ENCODE peak calls at places on chromosome 20, in six cellular contexts. One of them, this sample, is unnamed.

GRCh38 chr20:21681932-21682318 is 23.5 kb upstream of the PAX1 start:
- DNase-seq in H9: no peak
- DNase-seq in mammary epithelial cell: no peak
- DNase-seq in IMR-90: no peak
- DNase-seq in fibroblast of lung: no peak
- DNase-seq in HCT116: no peak
- DNase-seq in this sample: no peak

GRCh38 chr20:51628533-51629398 is 86.2 kb upstream of the NFATC2 start:
- DNase-seq in H9: no peak
- DNase-seq in mammary epithelial cell: no peak
- DNase-seq in IMR-90: peak
- DNase-seq in fibroblast of lung: peak
- DNase-seq in HCT116: no peak
- DNase-seq in this sample: peak

GRCh38 chr20:31713312-31714049 is 9.2 kb downstream of the BCL2L1 start:
- DNase-seq in H9: peak
- DNase-seq in mammary epithelial cell: peak
- DNase-seq in IMR-90: peak
- DNase-seq in fibroblast of lung: peak
- DNase-seq in HCT116: peak
- DNase-seq in this sample: peak

GRCh38 chr20:25083773-25084615 is 2.1 kb upstream of the VSX1 start:
- DNase-seq in H9: peak
- DNase-seq in mammary epithelial cell: no peak
- DNase-seq in IMR-90: no peak
- DNase-seq in fibroblast of lung: no peak
- DNase-seq in HCT116: no peak
- DNase-seq in this sample: no peak

GRCh38 chr20:10119336-10119735 is 84.5 kb downstream of the ANKEF1 start:
- DNase-seq in H9: no peak
- DNase-seq in mammary epithelial cell: peak
- DNase-seq in IMR-90: no peak
- DNase-seq in fibroblast of lung: no peak
- DNase-seq in HCT116: no peak
- DNase-seq in this sample: no peak

GRCh38 chr20:32445539-32446273 is 87.6 kb downstream of the ASXL1 start:
- DNase-seq in H9: peak
- DNase-seq in mammary epithelial cell: no peak
- DNase-seq in IMR-90: no peak
- DNase-seq in fibroblast of lung: no peak
- DNase-seq in HCT116: no peak
- DNase-seq in this sample: no peak

GRCh38 chr20:37615507-37616425 is 78.1 kb upstream of the CTNNBL1 start:
- DNase-seq in H9: peak
- DNase-seq in mammary epithelial cell: peak
- DNase-seq in IMR-90: no peak
- DNase-seq in fibroblast of lung: peak
- DNase-seq in HCT116: peak
- DNase-seq in this sample: peak

GRCh38 chr20:48632825-48633619 is 194.8 kb downstream of the PREX1 start:
- DNase-seq in H9: no peak
- DNase-seq in mammary epithelial cell: no peak
- DNase-seq in IMR-90: no peak
- DNase-seq in fibroblast of lung: no peak
- DNase-seq in HCT116: no peak
- DNase-seq in this sample: no peak

GRCh38 chr20:6700563-6701328 is 66.7 kb upstream of the BMP2 start:
- DNase-seq in H9: no peak
- DNase-seq in mammary epithelial cell: no peak
- DNase-seq in IMR-90: no peak
- DNase-seq in fibroblast of lung: no peak
- DNase-seq in HCT116: no peak
- DNase-seq in this sample: no peak

GRCh38 chr20:62699741-62700140 is 8.9 kb upstream of the NTSR1 start:
- DNase-seq in H9: no peak
- DNase-seq in mammary epithelial cell: no peak
- DNase-seq in IMR-90: no peak
- DNase-seq in fibroblast of lung: no peak
- DNase-seq in HCT116: no peak
- DNase-seq in this sample: no peak

GRCh38 chr20:13995086-13995665 is at the start of gene MACROD2:
- DNase-seq in H9: peak
- DNase-seq in mammary epithelial cell: peak
- DNase-seq in IMR-90: peak
- DNase-seq in fibroblast of lung: peak
- DNase-seq in HCT116: peak
- DNase-seq in this sample: peak

GRCh38 chr20:64083380-64084208 is 604 bp downstream of the LKAAEAR1 start:
- DNase-seq in H9: peak
- DNase-seq in mammary epithelial cell: peak
- DNase-seq in IMR-90: peak
- DNase-seq in fibroblast of lung: peak
- DNase-seq in HCT116: no peak
- DNase-seq in this sample: peak

GRCh38 chr20:35909796-35910195 is 44.5 kb downstream of the SCAND1 start:
- DNase-seq in H9: no peak
- DNase-seq in mammary epithelial cell: no peak
- DNase-seq in IMR-90: no peak
- DNase-seq in fibroblast of lung: no peak
- DNase-seq in HCT116: no peak
- DNase-seq in this sample: no peak

GRCh38 chr20:940926-941325 is 24.8 kb upstream of the ANGPT4 start:
- DNase-seq in H9: no peak
- DNase-seq in mammary epithelial cell: no peak
- DNase-seq in IMR-90: no peak
- DNase-seq in fibroblast of lung: no peak
- DNase-seq in HCT116: no peak
- DNase-seq in this sample: no peak

GRCh38 chr20:57001126-57001767 is 265.2 kb downstream of the BMP7 start:
- DNase-seq in H9: no peak
- DNase-seq in mammary epithelial cell: peak
- DNase-seq in IMR-90: no peak
- DNase-seq in fibroblast of lung: no peak
- DNase-seq in HCT116: no peak
- DNase-seq in this sample: no peak
- H2AFZ ChIP-seq in H9: no peak
- H2AFZ ChIP-seq in mammary epithelial cell: no peak
- H2AFZ ChIP-seq in IMR-90: no peak
- H2AFZ ChIP-seq in fibroblast of lung: no peak
- H2AFZ ChIP-seq in HCT116: no peak
- H2AFZ ChIP-seq in this sample: no peak

GRCh38 chr20:43662943-43663655 is 3.8 kb upstream of the MYBL2 start:
- DNase-seq in H9: no peak
- DNase-seq in mammary epithelial cell: peak
- DNase-seq in IMR-90: peak
- DNase-seq in fibroblast of lung: no peak
- DNase-seq in HCT116: no peak
- DNase-seq in this sample: no peak

GRCh38 chr20:43653966-43654365 is 12.9 kb upstream of the MYBL2 start:
- DNase-seq in H9: no peak
- DNase-seq in mammary epithelial cell: no peak
- DNase-seq in IMR-90: no peak
- DNase-seq in fibroblast of lung: no peak
- DNase-seq in HCT116: no peak
- DNase-seq in this sample: no peak

GRCh38 chr20:43655937-43656336 is 11.0 kb upstream of the MYBL2 start:
- DNase-seq in H9: no peak
- DNase-seq in mammary epithelial cell: no peak
- DNase-seq in IMR-90: no peak
- DNase-seq in fibroblast of lung: no peak
- DNase-seq in HCT116: no peak
- DNase-seq in this sample: no peak

GRCh38 chr20:43658068-43658722 is 8.7 kb upstream of the MYBL2 start:
- DNase-seq in H9: no peak
- DNase-seq in mammary epithelial cell: peak
- DNase-seq in IMR-90: peak
- DNase-seq in fibroblast of lung: peak
- DNase-seq in HCT116: no peak
- DNase-seq in this sample: peak

GRCh38 chr20:43658723-43659419 is 8.0 kb upstream of the MYBL2 start:
- DNase-seq in H9: no peak
- DNase-seq in mammary epithelial cell: no peak
- DNase-seq in IMR-90: no peak
- DNase-seq in fibroblast of lung: no peak
- DNase-seq in HCT116: no peak
- DNase-seq in this sample: no peak
- TF ChIP-seq CTCF in H9: peak
- TF ChIP-seq CTCF in mammary epithelial cell: no peak
- TF ChIP-seq CTCF in IMR-90: no peak
- TF ChIP-seq CTCF in fibroblast of lung: no peak
- TF ChIP-seq CTCF in HCT116: peak
- TF ChIP-seq CTCF in this sample: no peak

GRCh38 chr20:33850159-33850558 is 39.0 kb downstream of the CHMP4B start:
- DNase-seq in H9: no peak
- DNase-seq in mammary epithelial cell: no peak
- DNase-seq in IMR-90: no peak
- DNase-seq in fibroblast of lung: no peak
- DNase-seq in HCT116: no peak
- DNase-seq in this sample: no peak

GRCh38 chr20:33848391-33848790 is 37.2 kb downstream of the CHMP4B start:
- DNase-seq in H9: no peak
- DNase-seq in mammary epithelial cell: no peak
- DNase-seq in IMR-90: no peak
- DNase-seq in fibroblast of lung: no peak
- DNase-seq in HCT116: no peak
- DNase-seq in this sample: no peak

GRCh38 chr20:33857722-33858563 is 46.8 kb downstream of the CHMP4B start:
- DNase-seq in H9: no peak
- DNase-seq in mammary epithelial cell: no peak
- DNase-seq in IMR-90: no peak
- DNase-seq in fibroblast of lung: no peak
- DNase-seq in HCT116: no peak
- DNase-seq in this sample: no peak

GRCh38 chr20:33851842-33852466 is 40.8 kb downstream of the CHMP4B start:
- DNase-seq in H9: no peak
- DNase-seq in mammary epithelial cell: no peak
- DNase-seq in IMR-90: no peak
- DNase-seq in fibroblast of lung: no peak
- DNase-seq in HCT116: no peak
- DNase-seq in this sample: no peak

DNA sequence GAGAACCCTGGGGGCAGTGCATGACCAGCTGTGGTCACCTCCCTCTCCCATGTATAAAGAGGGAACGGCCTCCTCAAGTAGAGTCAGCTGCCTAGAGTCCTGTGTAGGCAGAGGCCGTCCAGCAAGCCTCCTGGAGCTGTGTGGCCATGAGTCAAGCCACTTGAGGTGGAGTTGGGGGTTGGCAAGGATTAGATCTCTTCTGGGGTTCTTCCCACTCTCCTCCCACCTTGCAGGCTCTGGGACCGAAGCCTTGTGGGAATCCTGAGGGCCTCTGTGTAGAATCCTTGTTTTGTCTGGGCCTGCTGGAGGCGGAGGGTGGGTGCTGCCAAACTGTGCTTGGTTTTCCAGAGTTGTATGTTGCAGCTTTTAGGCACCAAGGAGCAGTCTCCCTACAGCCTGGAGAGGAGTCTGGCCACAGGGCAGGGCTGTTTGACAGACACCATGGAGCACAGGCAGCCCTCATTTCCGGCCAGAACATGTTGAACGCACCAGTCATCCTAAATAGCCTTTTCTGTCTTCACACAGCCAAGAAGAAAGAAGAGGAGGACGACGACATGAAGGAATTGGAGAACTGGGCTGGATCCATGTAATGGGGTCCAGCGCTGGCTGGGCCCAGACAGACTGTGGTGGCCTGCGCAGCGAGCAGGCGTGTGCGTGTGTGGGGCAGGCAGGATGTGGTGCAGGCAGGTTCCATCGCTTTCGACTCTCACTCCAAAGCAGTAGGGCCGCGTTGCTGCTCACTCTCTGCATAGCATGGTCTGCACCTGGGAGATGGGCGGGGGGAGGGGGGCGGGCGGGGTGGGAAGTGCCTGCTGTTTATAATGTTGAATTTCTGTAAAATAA is 42.0 kb downstream of the CHMP4B start:
- DNase-seq in H9: no peak
- DNase-seq in mammary epithelial cell: no peak
- DNase-seq in IMR-90: no peak
- DNase-seq in fibroblast of lung: peak
- DNase-seq in HCT116: no peak
- DNase-seq in this sample: peak
- H3K9ac ChIP-seq in H9: no peak
- H3K9ac ChIP-seq in mammary epithelial cell: no peak
- H3K9ac ChIP-seq in IMR-90: no peak
- H3K9ac ChIP-seq in fibroblast of lung: no peak
- H3K9ac ChIP-seq in HCT116: no peak
- H3K9ac ChIP-seq in this sample: no peak

DNA sequence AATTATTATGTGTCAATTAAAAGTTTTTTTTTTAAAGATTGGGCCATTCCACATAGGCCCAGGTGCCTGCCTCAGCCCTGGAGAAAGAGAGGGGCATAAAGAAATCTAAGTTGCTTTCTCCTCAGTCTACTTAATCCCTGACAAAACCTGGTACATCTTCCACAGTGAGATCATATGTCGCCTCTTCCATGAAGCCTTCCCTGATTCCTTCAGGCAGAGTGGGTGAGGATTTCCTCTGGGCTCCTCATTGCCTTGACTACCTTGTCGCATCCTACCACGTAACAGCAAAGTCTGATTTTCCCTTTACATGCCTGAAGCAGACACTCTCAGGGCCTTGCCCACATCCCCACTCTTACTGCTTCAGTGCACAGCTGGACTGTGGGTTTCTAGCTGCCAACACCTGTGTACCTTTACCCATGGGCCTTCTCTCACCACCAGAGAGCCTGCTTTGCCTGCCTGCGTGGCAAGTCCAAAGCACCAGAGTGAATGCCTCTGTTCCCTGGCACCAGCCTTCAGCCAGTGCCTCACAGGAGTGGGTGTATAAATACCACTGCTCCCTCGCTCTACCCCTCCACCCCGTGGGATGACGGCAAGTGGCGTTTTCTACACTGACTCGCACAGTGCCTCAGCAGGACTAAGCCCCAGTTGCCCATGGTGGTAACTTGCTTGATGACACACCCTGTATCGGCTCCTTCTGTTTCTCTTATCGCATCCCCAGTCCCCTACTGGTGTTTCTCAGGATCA is 68.0 kb downstream of the EYA2 start:
- DNase-seq in H9: no peak
- DNase-seq in mammary epithelial cell: no peak
- DNase-seq in IMR-90: peak
- DNase-seq in fibroblast of lung: no peak
- DNase-seq in HCT116: no peak
- DNase-seq in this sample: no peak
- H2AFZ ChIP-seq in H9: no peak
- H2AFZ ChIP-seq in mammary epithelial cell: no peak
- H2AFZ ChIP-seq in IMR-90: peak
- H2AFZ ChIP-seq in fibroblast of lung: no peak
- H2AFZ ChIP-seq in HCT116: no peak
- H2AFZ ChIP-seq in this sample: no peak